ENCODE peak calls at places on chromosomes 12 and 14, in four cellular contexts. P is PC-9, I is Karpas-422, X is heart left ventricle. K is an unnamed sample.

GRCh38 chr12:131004166-131004565 is 50.5 kb downstream of the ADGRD1 start:
- DNase-seq in I (no peak), X (no peak), P (no peak), K (no peak)

GRCh38 chr14:35963209-35963608 is 137.1 kb downstream of the BRMS1L start:
- DNase-seq in P (no peak), X (no peak), I (peak; percentile 89), K (no peak)

GRCh38 chr14:105317546-105317945 is 3.0 kb downstream of the PACS2 start:
- DNase-seq in I (peak; percentile 63), P (no peak), X (no peak), K (peak; percentile 66)

GRCh38 chr12:7114008-7114407 is 5.0 kb upstream of the C1RL start:
- DNase-seq in P (no peak), X (no peak), I (no peak), K (peak; percentile 62)

GRCh38 chr12:19652391-19652790 is 213.1 kb downstream of the AEBP2 start:
- DNase-seq in I (no peak), X (no peak), P (no peak), K (no peak)

GRCh38 chr12:49330631-49331359 is 6.2 kb downstream of the C1QL4 start:
- DNase-seq in P (no peak), X (no peak), I (no peak), K (no peak)

GRCh38 chr14:21084988-21085853 is 13.2 kb downstream of the ZNF219 start:
- DNase-seq in X (peak; percentile 82), P (no peak), I (no peak), K (peak; percentile 47)

GRCh38 chr14:61564623-61565091 is 130.7 kb upstream of the HIF1A start:
- DNase-seq in X (no peak), P (peak; percentile 99), I (no peak), K (no peak)

GRCh38 chr12:132236129-132236929 is 92.1 kb downstream of the NOC4L start:
- DNase-seq in P (no peak), I (no peak), X (no peak), K (peak; percentile 55)
- H3K4me1 ChIP-seq in P (no peaks in the 10 kb centered on the region), I (no peaks in the 10 kb centered on the region), X (no peaks in the 10 kb centered on the region), K (no peaks in the 10 kb centered on the region)

DNA sequence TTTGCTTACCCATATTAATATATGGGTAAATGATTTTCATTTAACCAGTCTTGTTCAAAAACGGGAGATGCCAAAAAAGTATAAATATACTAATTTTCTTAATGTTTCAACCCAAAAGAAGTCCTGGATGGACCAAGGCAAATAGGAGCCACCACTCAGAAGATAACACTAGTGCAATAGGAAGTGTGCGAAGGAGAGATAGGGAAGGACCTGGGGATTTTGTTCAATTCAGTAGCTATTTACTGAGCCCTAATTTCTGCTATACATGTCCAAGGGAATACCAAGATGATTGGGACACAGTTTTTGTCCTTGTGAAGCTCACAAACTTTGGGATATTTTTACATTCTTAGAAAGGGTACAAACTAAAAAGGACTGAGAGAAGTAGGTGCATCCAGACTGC is 1.5 kb downstream of the CMAS start:
- DNase-seq in X (no peak), P (no peak), I (no peak), K (no peak)
- H3K4me3 ChIP-seq in X (peak overlapping the region; percentile 100), P (peak overlapping the region; percentile 60), I (peak overlapping the region; percentile 89), K (peak overlapping the region; percentile 99)

GRCh38 chr14:92601131-92601710 is 87.6 kb downstream of the RIN3 start:
- DNase-seq in X (no peak), P (no peak), I (no peak), K (no peak)
- H3K4me1 ChIP-seq in X (peaks cover 25% of the 10 kb centered on the region), P (peaks cover 31% of the 10 kb centered on the region), I (no peaks in the 10 kb centered on the region), K (no peaks in the 10 kb centered on the region)

GRCh38 chr14:57866199-57866755 is 385 bp upstream of the SLC35F4 start:
- DNase-seq in X (no peak), P (no peak), I (no peak), K (no peak)
- H3K4me3 ChIP-seq in X (no peak overlapping the region), P (no peak overlapping the region), I (no peak overlapping the region), K (peak overlapping the region; percentile 52)

GRCh38 chr14:54681819-54682261 is 114.9 kb downstream of the SAMD4A start:
- DNase-seq in P (no peak), X (no peak), I (no peak), K (no peak)
- H3K4me1 ChIP-seq in P (peaks cover 48% of the 10 kb centered on the region), X (peaks cover 85% of the 10 kb centered on the region), I (peaks cover 52% of the 10 kb centered on the region), K (peaks cover 40% of the 10 kb centered on the region)

GRCh38 chr12:132888852-132889251 is 1.4 kb upstream of the CHFR start:
- DNase-seq in X (no peak), P (no peak), I (no peak), K (no peak)
- H3K4me3 ChIP-seq in X (peak overlapping the region; percentile 79), P (peak overlapping the region; percentile 95), I (no peak overlapping the region), K (no peak overlapping the region)

GRCh38 chr14:22521449-22522239 is 67.4 kb downstream of the DAD1 start:
- DNase-seq in X (no peak), I (no peak), P (no peak), K (no peak)
- H3K4me1 ChIP-seq in X (peaks cover 2% of the 10 kb centered on the region), I (peaks cover 61% of the 10 kb centered on the region), P (no peaks in the 10 kb centered on the region), K (peaks cover 36% of the 10 kb centered on the region)

DNA sequence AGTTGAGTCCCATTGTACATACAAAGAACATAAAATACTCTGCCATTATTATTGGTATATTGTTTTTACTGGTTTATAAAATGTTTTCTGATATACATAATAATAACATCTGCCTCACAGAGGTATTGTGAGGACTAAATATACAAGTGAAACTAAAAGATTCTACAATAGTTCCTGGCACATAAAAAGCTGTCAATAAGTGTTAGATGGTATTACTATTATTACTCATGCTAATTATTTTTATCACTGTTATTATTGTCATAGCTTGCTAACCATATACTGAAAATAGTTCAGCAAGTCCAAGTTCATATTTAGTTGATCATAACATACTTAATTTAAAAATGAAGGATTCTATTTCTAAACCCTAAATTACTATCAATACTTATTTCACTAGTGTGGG is 34.4 kb downstream of the BTG1 start:
- DNase-seq in X (no peak), P (no peak), I (no peak), K (no peak)
- H3K4me3 ChIP-seq in X (no peak overlapping the region), P (no peak overlapping the region), I (no peak overlapping the region), K (no peak overlapping the region)

K was measured in tibial artery.